ENCODE peak calls at places on chromosomes 5 and 9, in eight cellular contexts. D, F, Q, O, N, C, K and S are unnamed samples.

GRCh38 chr5:176497852-176498251 is 39.4 kb downstream of the RNF44 start:
- DNase-seq in C (no peak), K (no peak), F (peak), D (no peak), Q (no peak), N (no peak), O (no peak), S (peak)

GRCh38 chr9:90141723-90142122 is 500.9 kb downstream of the DIRAS2 start:
- DNase-seq in K (no peak), D (no peak), C (no peak), F (peak), O (peak), N (no peak), Q (peak), S (peak)

GRCh38 chr5:7078901-7079300 is 317.0 kb upstream of the ADCY2 start:
- DNase-seq in K (no peak), N (no peak), C (no peak), F (peak), O (peak), D (peak), Q (no peak), S (peak)

GRCh38 chr5:78823196-78823595 is 161.9 kb downstream of the ARSB start:
- DNase-seq in F (no peak), D (no peak), C (no peak), Q (no peak), O (no peak), K (no peak), N (no peak), S (no peak)

GRCh38 chr9:93890436-93890935 is 64.7 kb downstream of the BARX1 start:
- DNase-seq in K (no peak), N (peak), C (no peak), O (peak), F (no peak), Q (no peak), D (no peak), S (peak)

GRCh38 chr5:5523066-5523505 is 100.6 kb downstream of the ICE1 start:
- DNase-seq in D (no peak), K (peak), C (no peak), Q (peak), O (no peak), F (peak), N (no peak), S (no peak)

GRCh38 chr9:18566125-18566524 is 92.2 kb downstream of the ADAMTSL1 start:
- DNase-seq in Q (no peak), C (no peak), F (peak), O (no peak), D (no peak), K (peak), N (no peak), S (no peak)

GRCh38 chr5:94707359-94707758 is 88.9 kb downstream of the SLF1 start:
- DNase-seq in N (no peak), C (no peak), D (no peak), O (no peak), Q (no peak), K (no peak), F (no peak), S (no peak)

GRCh38 chr9:73166453-73166852 is 14.8 kb downstream of the ANXA1 start:
- DNase-seq in N (no peak), K (no peak), O (peak), Q (no peak), C (no peak), D (no peak), F (no peak), S (no peak)

GRCh38 chr9:79473704-79474103 is 98.1 kb upstream of the TLE4 start:
- DNase-seq in F (no peak), C (no peak), O (no peak), Q (no peak), N (no peak), D (no peak), K (no peak), S (no peak)

GRCh38 chr5:111859533-111860270 is 102.7 kb upstream of the NREP start:
- DNase-seq in F (peak), O (no peak), N (no peak), Q (no peak), C (no peak), K (no peak), D (no peak), S (no peak)

GRCh38 chr5:145660897-145661650 is 174.1 kb downstream of the PRELID2 start:
- DNase-seq in D (no peak), K (no peak), Q (no peak), C (no peak), O (no peak), F (peak), N (no peak), S (no peak)

GRCh38 chr5:81420039-81420667 is 26.2 kb upstream of the ACOT12 start:
- DNase-seq in Q (peak), C (peak), N (no peak), K (peak), O (peak), D (no peak), F (peak), S (peak)

GRCh38 chr9:120970249-120970648 is 43.7 kb upstream of the TRAF1 start:
- DNase-seq in F (peak), O (no peak), N (no peak), K (no peak), D (no peak), C (no peak), Q (no peak), S (no peak)

GRCh38 chr9:91192379-91192775 is 169.3 kb downstream of the AUH start:
- DNase-seq in N (no peak), Q (no peak), F (peak), O (no peak), C (no peak), D (no peak), K (peak), S (no peak)

GRCh38 chr9:114906922-114907571 is 23.3 kb downstream of the TNFSF8 start:
- DNase-seq in O (peak), F (peak), N (no peak), C (peak), D (peak), Q (peak), K (no peak), S (peak)

GRCh38 chr5:51104556-51104955 is 278.7 kb upstream of the ISL1 start:
- DNase-seq in K (no peak), C (no peak), D (no peak), O (no peak), F (no peak), N (no peak), Q (no peak), S (no peak)

GRCh38 chr5:171783051-171783450 is 2.6 kb upstream of the SMIM23 start:
- DNase-seq in N (no peak), D (no peak), K (no peak), C (no peak), Q (no peak), O (no peak), F (peak), S (no peak)

GRCh38 chr5:29897916-29898315 is 1295.6 kb upstream of the CDH6 start:
- DNase-seq in N (no peak), K (no peak), O (no peak), D (no peak), C (no peak), F (no peak), Q (no peak), S (no peak)

GRCh38 chr9:126704157-126704941 is 90.6 kb downstream of the LMX1B start:
- DNase-seq in O (peak), C (peak), F (peak), N (peak), D (peak), K (no peak), Q (peak), S (peak)

GRCh38 chr5:98839469-98840383 is 66.3 kb downstream of the RGMB start:
- DNase-seq in N (no peak), Q (no peak), C (no peak), D (peak), O (no peak), K (no peak), F (peak), S (no peak)

GRCh38 chr9:109192732-109193361 is 25.8 kb upstream of the FRRS1L start:
- DNase-seq in K (no peak), N (no peak), Q (peak), D (peak), F (peak), C (peak), O (peak), S (no peak)

GRCh38 chr5:142645456-142645855 is 40.4 kb downstream of the FGF1 start:
- DNase-seq in N (no peak), O (no peak), C (no peak), F (no peak), K (no peak), Q (no peak), D (no peak), S (no peak)

GRCh38 chr5:132497488-132497997 is 7.0 kb upstream of the IRF1 start:
- DNase-seq in Q (peak), K (peak), O (peak), F (peak), C (peak), N (peak), D (peak), S (peak)

GRCh38 chr5:91632871-91633270 is 249.8 kb upstream of the ARRDC3 start:
- DNase-seq in K (no peak), D (no peak), Q (no peak), C (no peak), F (no peak), N (no peak), O (peak), S (no peak)

GRCh38 chr9:128317629-128318028 is 4.6 kb downstream of the TRUB2 start:
- DNase-seq in K (no peak), D (no peak), O (no peak), Q (no peak), C (no peak), F (no peak), N (no peak), S (no peak)

GRCh38 chr9:35518212-35518917 is 28.5 kb downstream of the RUSC2 start:
- DNase-seq in N (no peak), C (peak), Q (peak), D (peak), K (peak), F (peak), O (peak), S (peak)

GRCh38 chr5:176653986-176654385 is 6.7 kb downstream of the TSPAN17 start:
- DNase-seq in K (no peak), F (no peak), O (no peak), D (no peak), N (no peak), Q (no peak), C (no peak), S (no peak)

GRCh38 chr5:151772029-151772867 is 494 bp downstream of the G3BP1 start:
- DNase-seq in F (peak), C (peak), N (peak), D (peak), K (peak), Q (peak), O (peak), S (peak)

GRCh38 chr5:170266570-170267379 is 30.8 kb downstream of the LCP2 start:
- DNase-seq in N (no peak), D (no peak), F (no peak), K (no peak), O (no peak), C (no peak), Q (no peak), S (no peak)

GRCh38 chr5:127210082-127210481 is 80.5 kb upstream of the MEGF10 start:
- DNase-seq in F (no peak), O (no peak), K (no peak), Q (no peak), C (no peak), D (no peak), N (no peak), S (no peak)

GRCh38 chr5:107516452-107517184 is 154.1 kb downstream of the EFNA5 start:
- DNase-seq in F (no peak), Q (no peak), D (no peak), C (no peak), O (no peak), N (no peak), K (peak), S (no peak)

GRCh38 chr9:120715331-120715924 is 1.2 kb upstream of the MEGF9 start:
- DNase-seq in F (peak), K (no peak), D (peak), N (peak), Q (peak), C (peak), O (no peak), S (peak)

GRCh38 chr5:150132740-150133139 is 22.9 kb downstream of the PDGFRB start:
- DNase-seq in N (peak), F (no peak), D (no peak), C (no peak), Q (no peak), K (no peak), O (no peak), S (no peak)

GRCh38 chr9:5920860-5921328 is 30.2 kb downstream of the MLANA start:
- DNase-seq in C (no peak), O (no peak), K (no peak), F (peak), N (no peak), D (no peak), Q (no peak), S (no peak)